ENCODE peak calls at places on chromosomes 1 and 21, in four cellular contexts. Q is endothelial cell, Y is activated B cell treated with CpG ODN at 0.5 μM for 24 hours, X is choroid plexus epithelial cell. F is an unnamed sample.

GRCh38 chr1:156419863-156420208 is 50.8 kb downstream of the RHBG start:
- DNase-seq in Q (peak), Y (peak), X (no peak), F (no peak)

GRCh38 chr1:172405912-172406311 is 14.6 kb upstream of the C1orf105 start:
- DNase-seq in Q (no peak), X (no peak), Y (no peak), F (no peak)

GRCh38 chr1:224377676-224378006 is 21.0 kb downstream of the CNIH4 start:
- DNase-seq in X (peak), Q (no peak), Y (no peak), F (no peak)

GRCh38 chr1:181094813-181095212 is 6.3 kb downstream of the IER5 start:
- DNase-seq in X (peak), Y (no peak), Q (no peak), F (no peak)

GRCh38 chr21:33760641-33761103 is 118.4 kb downstream of the ITSN1 start:
- DNase-seq in Q (no peak), Y (no peak), X (peak), F (no peak)

GRCh38 chr1:20719261-20719660 is 1.5 kb upstream of the KIF17 start:
- DNase-seq in Y (peak), Q (no peak), X (no peak), F (no peak)

GRCh38 chr1:245154429-245155185 is at the start of gene KIF26B:
- DNase-seq in Q (peak), X (peak), Y (peak), F (no peak)

GRCh38 chr1:6269271-6269996 is 8.5 kb upstream of the GPR153 start:
- DNase-seq in Y (no peak), Q (no peak), X (no peak), F (no peak)

GRCh38 chr1:115313173-115313572 is 24.9 kb downstream of the NGF start:
- DNase-seq in X (no peak), Y (no peak), Q (no peak), F (no peak)

DNA sequence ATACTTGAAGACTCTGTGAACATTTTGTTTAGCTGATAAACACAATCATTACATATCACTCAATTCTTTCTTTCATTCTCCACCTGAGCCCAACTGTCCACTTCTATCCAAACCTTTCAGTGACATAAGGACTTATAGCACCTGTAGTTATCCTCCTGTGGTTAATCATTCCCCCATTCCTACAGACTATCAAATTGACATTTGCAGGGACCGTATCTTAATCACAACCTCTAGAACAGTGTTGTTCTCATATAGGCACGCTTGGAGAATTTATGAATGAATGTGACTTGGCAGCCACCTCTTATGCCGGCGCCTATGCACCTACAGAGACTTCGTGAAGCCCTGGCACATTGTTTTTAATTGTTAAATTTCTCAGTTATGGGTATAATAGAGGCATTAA is 83.9 kb upstream of the CXADR start:
- DNase-seq in Q (no peak), Y (no peak), X (no peak), F (no peak)
- TF ChIP-seq CTCF in Q (no peak), Y (no peak), X (no peak), F (no peak)

GRCh38 chr21:38171723-38172344 is 85.0 kb upstream of the KCNJ15 start:
- DNase-seq in Y (no peak), X (peak), Q (peak), F (no peak)
- TF ChIP-seq CTCF in Y (no peak), X (peak), Q (no peak), F (no peak)

DNA sequence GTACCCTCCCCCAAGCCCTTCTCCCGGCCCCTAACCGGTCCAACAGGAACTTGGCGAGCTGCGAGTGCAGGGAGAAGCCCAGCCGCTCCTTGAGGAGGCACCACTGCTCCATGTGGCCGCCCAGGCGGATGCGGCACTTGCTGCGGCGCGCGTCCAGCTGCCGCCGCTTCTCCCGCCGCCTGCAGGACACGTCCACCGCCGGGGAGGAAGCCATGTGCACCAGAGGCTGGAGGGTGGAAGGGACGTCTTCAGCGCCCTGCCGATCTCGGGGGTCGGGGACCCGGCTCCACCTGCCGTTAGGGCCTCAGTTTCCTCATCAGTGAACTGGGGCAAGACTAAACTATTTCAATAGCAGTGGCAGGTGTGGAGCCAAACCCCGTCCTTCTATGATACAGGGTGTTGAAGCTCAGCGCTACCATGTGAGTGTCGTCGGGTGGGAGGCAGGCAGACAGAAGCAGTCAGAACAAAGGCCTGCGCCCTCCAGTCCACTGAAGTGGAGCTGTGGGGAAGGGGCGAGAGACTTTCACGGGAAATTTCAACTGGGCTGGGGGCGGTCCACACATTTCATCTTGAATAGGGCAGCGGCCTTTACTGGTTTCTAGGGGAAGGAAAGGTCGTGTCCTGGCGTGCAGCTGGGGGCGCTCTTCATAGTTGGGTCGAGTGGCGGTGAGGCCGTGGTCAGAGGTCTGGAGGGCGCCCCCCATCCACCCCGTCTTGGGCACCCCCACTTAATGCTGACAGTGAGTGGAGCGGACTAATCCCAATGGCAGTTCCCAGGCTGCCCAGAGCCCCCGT is 592 bp downstream of the ZNF692 start:
- DNase-seq in Q (peak), Y (no peak), X (peak), F (no peak)
- TF ChIP-seq CTCF in Q (no peak), Y (no peak), X (peak), F (peak)

DNA sequence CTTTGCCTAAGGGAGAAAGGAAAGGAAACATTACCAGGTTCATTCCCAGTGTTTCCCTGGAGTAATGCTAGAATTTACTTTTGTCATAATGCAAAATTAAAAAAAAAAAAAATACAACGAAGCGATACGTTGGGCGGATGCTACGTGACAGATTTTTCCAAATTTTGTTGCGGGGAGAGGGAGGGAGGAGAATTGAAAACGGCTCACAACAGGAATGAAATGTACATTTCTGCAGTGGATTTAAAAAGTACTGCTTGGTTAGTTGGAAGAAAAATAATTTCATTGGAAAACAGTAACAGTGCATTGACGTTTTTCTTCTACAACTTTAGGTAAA is 157.5 kb downstream of the RUNX1 start:
- DNase-seq in Q (no peak), Y (no peak), X (no peak), F (no peak)
- TF ChIP-seq CTCF in Q (no peak), Y (no peak), X (no peak), F (no peak)

GRCh38 chr1:18919949-18920348 is 17.6 kb upstream of the ALDH4A1 start:
- DNase-seq in Y (no peak), Q (no peak), X (no peak), F (no peak)

GRCh38 chr1:18920931-18921330 is 18.6 kb upstream of the ALDH4A1 start:
- DNase-seq in Q (no peak), Y (no peak), X (no peak), F (no peak)

GRCh38 chr1:18922319-18922726 is 20.0 kb upstream of the ALDH4A1 start:
- DNase-seq in Y (no peak), X (peak), Q (peak), F (no peak)

GRCh38 chr1:18922848-18923475 is 20.6 kb upstream of the ALDH4A1 start:
- DNase-seq in Y (no peak), X (no peak), Q (no peak), F (no peak)

GRCh38 chr1:18921506-18922251 is 19.3 kb upstream of the ALDH4A1 start:
- DNase-seq in Y (no peak), Q (no peak), X (no peak), F (no peak)
- TF ChIP-seq CTCF in Y (no peak), Q (no peak), X (peak), F (no peak)

GRCh38 chr1:41497056-41497440 is 12.6 kb upstream of the EDN2 start:
- DNase-seq in Y (no peak), Q (no peak), X (no peak), F (no peak)

GRCh38 chr1:41493626-41494350 is 9.3 kb upstream of the EDN2 start:
- DNase-seq in Q (no peak), X (no peak), Y (no peak), F (no peak)

GRCh38 chr1:41494351-41495170 is 10.1 kb upstream of the EDN2 start:
- DNase-seq in Y (no peak), Q (no peak), X (no peak), F (no peak)

GRCh38 chr1:41496080-41497055 is 11.9 kb upstream of the EDN2 start:
- DNase-seq in Q (peak), Y (no peak), X (peak), F (no peak)

GRCh38 chr1:41495171-41495948 is 10.9 kb upstream of the EDN2 start:
- DNase-seq in Y (no peak), X (peak), Q (peak), F (no peak)
- TF ChIP-seq CTCF in Y (no peak), X (peak), Q (peak), F (peak)

GRCh38 chr1:21778405-21778727 is 4.6 kb downstream of the USP48 start:
- DNase-seq in Q (no peak), Y (no peak), X (no peak), F (no peak)

GRCh38 chr1:21779613-21780521 is 3.1 kb downstream of the USP48 start:
- DNase-seq in X (no peak), Y (no peak), Q (no peak), F (no peak)

GRCh38 chr1:21783679-21784603 is 992 bp upstream of the USP48 start:
- DNase-seq in Q (peak), X (peak), Y (no peak), F (peak)

GRCh38 chr1:21782868-21783678 is at the start of gene USP48:
- DNase-seq in Q (peak), X (peak), Y (peak), F (no peak)

GRCh38 chr1:21781971-21782867 is 730 bp downstream of the USP48 start:
- DNase-seq in Y (no peak), X (peak), Q (peak), F (no peak)
- TF ChIP-seq CTCF in Y (no peak), X (peak), Q (no peak), F (peak)